ENCODE peak calls at places on chromosomes 7 and 10, in eight cellular contexts. G, H, S, E, O, C, Y and I are unnamed samples.

GRCh38 chr10:103367379-103367781 is 396 bp upstream of the TAF5 start:
- DNase-seq in C (no peak), H (no peak), Y (no peak), G (no peak), O (no peak), S (no peak), E (no peak), I (no peak)

GRCh38 chr7:126700807-126701604 is 551.7 kb downstream of the GRM8 start:
- DNase-seq in E (no peak), H (peak), S (peak), O (no peak), Y (peak), C (peak), G (peak), I (peak)

GRCh38 chr10:118330295-118331076 is 11.6 kb downstream of the FAM204A start:
- DNase-seq in S (no peak), C (no peak), H (no peak), O (no peak), Y (no peak), G (no peak), E (no peak), I (no peak)

GRCh38 chr10:13997650-13998049 is 333.1 kb downstream of the FRMD4A start:
- DNase-seq in E (no peak), Y (no peak), O (no peak), H (no peak), C (no peak), S (no peak), G (no peak), I (no peak)

GRCh38 chr7:38147005-38147404 is 31.0 kb upstream of the STARD3NL start:
- DNase-seq in E (no peak), S (no peak), Y (no peak), G (no peak), C (no peak), H (no peak), O (no peak), I (no peak)

GRCh38 chr10:70906031-70906804 is 17.9 kb upstream of the PCBD1 start:
- DNase-seq in H (no peak), C (no peak), O (no peak), E (peak), Y (no peak), G (no peak), S (no peak), I (no peak)

GRCh38 chr10:133302230-133302629 is 6.4 kb downstream of the TUBGCP2 start:
- DNase-seq in C (no peak), Y (no peak), E (no peak), O (no peak), G (no peak), S (no peak), H (no peak), I (no peak)

GRCh38 chr10:105037029-105037428 is 395.9 kb downstream of the SORCS3 start:
- DNase-seq in C (no peak), O (no peak), G (no peak), E (no peak), S (no peak), H (no peak), Y (no peak), I (no peak)

GRCh38 chr7:130940326-130940725 is 206.3 kb upstream of the KLF14 start:
- DNase-seq in E (no peak), C (no peak), S (no peak), O (no peak), H (no peak), Y (no peak), G (no peak), I (no peak)

GRCh38 chr7:80318081-80318480 is 183.4 kb downstream of the GNAI1 start:
- DNase-seq in S (no peak), E (no peak), C (no peak), Y (no peak), G (no peak), O (no peak), H (no peak), I (no peak)